ENCODE peak calls at places on chromosome 9, in five cellular contexts. H is cardiac fibroblast, R is GM04504, U is Right ventricle myocardium inferior, D is fibroblast of villous mesenchyme. J is an unnamed sample.
A peak's percentile ranks its signal among the peaks of the same experiment; 100 is the strongest.

GRCh38 chr9:86200599-86201162 is 58.8 kb downstream of the C9orf153 start:
- DNase-seq in H (no peak), R (no peak), U (no peak), D (no peak), J (no peak)

GRCh38 chr9:237141-237857 is 22.6 kb downstream of the DOCK8 start:
- DNase-seq in H (no peak), R (no peak), U (no peak), D (no peak), J (no peak)

GRCh38 chr9:114016629-114017423 is 61.3 kb downstream of the AMBP start:
- DNase-seq in H (no peak), R (no peak), U (no peak), D (no peak), J (no peak)

GRCh38 chr9:3459076-3459475 is 66.7 kb downstream of the RFX3 start:
- DNase-seq in H (no peak), R (no peak), U (no peak), D (no peak), J (no peak)

GRCh38 chr9:71793386-71794105 is 25.2 kb upstream of the CEMIP2 start:
- DNase-seq in H (peak; percentile 30), R (no peak), U (no peak), D (no peak), J (peak; percentile 95)

GRCh38 chr9:106583751-106584150 is 279.2 kb upstream of the ZNF462 start:
- DNase-seq in H (no peak), R (no peak), U (no peak), D (no peak), J (peak; percentile 21)

GRCh38 chr9:81182421-81182820 is 506.9 kb downstream of the TLE1 start:
- DNase-seq in H (peak; percentile 88), R (no peak), U (no peak), D (peak; percentile 5), J (peak; percentile 99)

GRCh38 chr9:1871486-1872181 is 143.5 kb upstream of the SMARCA2 start:
- DNase-seq in H (peak; percentile 5), R (no peak), U (no peak), D (no peak), J (peak; percentile 2)

GRCh38 chr9:98970532-98971041 is 26.9 kb downstream of the COL15A1 start:
- DNase-seq in H (no peak), R (no peak), U (no peak), D (no peak), J (no peak)

GRCh38 chr9:121736147-121736721 is 84.8 kb downstream of the DAB2IP start:
- DNase-seq in H (no peak), R (no peak), U (peak; percentile 87), D (peak; percentile 62), J (no peak)

GRCh38 chr9:123318961-123319421 is 37.0 kb upstream of the CRB2 start:
- DNase-seq in H (no peak), R (no peak), U (peak; percentile 53), D (no peak), J (no peak)

GRCh38 chr9:126379661-126380365 is 53.2 kb downstream of the MVB12B start:
- DNase-seq in H (peak; percentile 31), R (no peak), U (no peak), D (no peak), J (peak; percentile 19)

GRCh38 chr9:108889649-108890067 is 27.6 kb downstream of the ACTL7A start:
- DNase-seq in H (peak; percentile 50), R (no peak), U (no peak), D (peak; percentile 27), J (peak; percentile 33)

GRCh38 chr9:99505915-99506314 is 283.8 kb downstream of the SEC61B start:
- DNase-seq in H (no peak), R (no peak), U (no peak), D (no peak), J (no peak)

J was measured in renal cortical epithelial cell.